ENCODE peak calls at places on chromosomes 12 and 14, in five cellular contexts. V is activated naive CD8-positive, alpha-beta T cell treated with anti-CD3 and anti-CD28 coated beads, Interleukin-2, amount 50 U/mL, for 24 hours; Z is GM12878; K is T-cell; W is endothelial cell. E is an unnamed sample.

GRCh38 chr12:100154472-100155247 is 12.0 kb upstream of the BLTP3B start:
- DNase-seq in V (peak; percentile 83), Z (no peak), K (peak; percentile 65), W (peak; percentile 86), E (peak; percentile 70)

GRCh38 chr12:86349196-86349595 is 93.0 kb upstream of the MGAT4C start:
- DNase-seq in V (no peak), Z (no peak), K (no peak), W (no peak), E (no peak)

GRCh38 chr12:3988519-3989217 is 115.5 kb upstream of the PARP11 start:
- DNase-seq in V (peak; percentile 47), Z (peak; percentile 36), K (no peak), W (no peak), E (no peak)

GRCh38 chr12:98425859-98426258 is 89.5 kb upstream of the TMPO start:
- DNase-seq in V (no peak), Z (no peak), K (no peak), W (no peak), E (no peak)

GRCh38 chr14:29868000-29868399 is 59.6 kb downstream of the PRKD1 start:
- DNase-seq in V (no peak), Z (no peak), K (no peak), W (no peak), E (no peak)

GRCh38 chr12:20602671-20603402 is 92.3 kb upstream of the SLCO1C1 start:
- DNase-seq in V (no peak), Z (no peak), K (no peak), W (no peak), E (peak; percentile 3)

GRCh38 chr12:2643736-2644135 is 151.0 kb upstream of the FKBP4 start:
- DNase-seq in V (no peak), Z (no peak), K (no peak), W (no peak), E (no peak)

GRCh38 chr12:121765573-121765972 is 27.9 kb downstream of the RHOF start:
- DNase-seq in V (no peak), Z (no peak), K (no peak), W (no peak), E (peak; percentile 80)

GRCh38 chr12:3233813-3234212 is 156.6 kb downstream of the TSPAN9 start:
- DNase-seq in V (no peak), Z (no peak), K (no peak), W (no peak), E (no peak)

GRCh38 chr12:89064780-89065179 is 287.5 kb downstream of the DUSP6 start:
- DNase-seq in V (no peak), Z (no peak), K (no peak), W (no peak), E (peak; percentile 23)

GRCh38 chr12:83016226-83016835 is 329.6 kb downstream of the TMTC2 start:
- DNase-seq in V (no peak), Z (no peak), K (no peak), W (no peak), E (peak; percentile 19)

GRCh38 chr12:65510584-65511050 is 232.1 kb downstream of the MSRB3 start:
- DNase-seq in V (no peak), Z (no peak), K (no peak), W (no peak), E (no peak)

E was measured in AG08396.